ENCODE peak calls at places on chromosomes 4 and X, in five cellular contexts. L, C, K, S and T are unnamed samples.

GRCh38 chrX:126165721-126166401 is at the start of gene DCAF12L2:
- DNase-seq in S (no peak), C (no peak), K (no peak), L (peak; percentile 3), T (no peak)

GRCh38 chrX:65607070-65607742 is 60.2 kb upstream of the MSN start:
- DNase-seq in K (no peak), L (no peak), S (peak; percentile 17), C (no peak), T (no peak)

GRCh38 chr4:86117781-86118302 is 242.0 kb downstream of the MAPK10 start:
- DNase-seq in S (no peak), L (no peak), K (no peak), C (no peak), T (no peak)

GRCh38 chr4:84578540-84579409 is 4.2 kb upstream of the CDS1 start:
- DNase-seq in K (peak; percentile 32), L (no peak), C (no peak), S (peak; percentile 46), T (no peak)

GRCh38 chr4:2303686-2304320 is 41.9 kb upstream of the MXD4 start:
- DNase-seq in L (no peak), K (peak; percentile 29), S (no peak), C (no peak), T (no peak)

GRCh38 chrX:103378990-103379389 is 2.7 kb downstream of the BEX3 start:
- DNase-seq in L (no peak), K (no peak), S (no peak), C (no peak), T (no peak)

GRCh38 chr4:90159193-90159592 is 32.0 kb downstream of the CCSER1 start:
- DNase-seq in C (no peak), S (peak; percentile 38), K (no peak), L (no peak), T (no peak)

GRCh38 chr4:189600598-189601435 is 339.9 kb upstream of the FRG1 start:
- DNase-seq in L (no peak), K (no peak), C (no peak), S (peak; percentile 5), T (no peak)

GRCh38 chr4:6280365-6280996 is 10.8 kb downstream of the WFS1 start:
- DNase-seq in K (no peak), L (no peak), C (no peak), S (no peak), T (no peak)

GRCh38 chr4:64326507-64326906 is 82.7 kb downstream of the TECRL start:
- DNase-seq in C (no peak), S (no peak), K (no peak), L (no peak), T (no peak)

GRCh38 chr4:17324431-17324830 is 187.5 kb downstream of the QDPR start:
- DNase-seq in K (peak; percentile 30), L (peak; percentile 51), C (peak; percentile 26), S (peak; percentile 4), T (peak; percentile 19)

GRCh38 chr4:145805490-145805889 is 125.5 kb downstream of the C4orf51 start:
- DNase-seq in L (no peak), S (peak; percentile 56), C (no peak), K (no peak), T (no peak)

GRCh38 chr4:77453911-77454310 is 151.7 kb upstream of the CXCL13 start:
- DNase-seq in S (no peak), L (no peak), K (no peak), C (no peak), T (no peak)

GRCh38 chrX:111387470-111387869 is 24.5 kb downstream of the DCX start:
- DNase-seq in L (no peak), S (no peak), K (no peak), C (no peak), T (no peak)

GRCh38 chr4:145732001-145732400 is 52.1 kb downstream of the C4orf51 start:
- DNase-seq in K (no peak), S (no peak), L (no peak), C (no peak), T (no peak)

GRCh38 chr4:173509031-173510001 is 20.7 kb downstream of the HAND2 start:
- DNase-seq in C (no peak), K (peak; percentile 49), L (peak; percentile 49), S (no peak), T (no peak)

GRCh38 chrX:155747520-155747919 is 133.6 kb upstream of the VAMP7 start:
- DNase-seq in S (no peak), C (no peak), K (peak; percentile 73), L (no peak), T (no peak)

GRCh38 chr4:8131210-8131609 is 27.4 kb downstream of the ABLIM2 start:
- DNase-seq in C (no peak), K (no peak), S (no peak), L (no peak), T (no peak)

GRCh38 chrX:121958886-121959285 is 911.5 kb downstream of the GLUD2 start:
- DNase-seq in S (peak; percentile 40), C (no peak), K (no peak), L (no peak), T (no peak)

GRCh38 chrX:139187738-139188137 is 342.8 kb upstream of the F9 start:
- DNase-seq in S (no peak), C (no peak), L (no peak), K (no peak), T (no peak)

GRCh38 chr4:973431-974397 is at the start of gene DGKQ:
- DNase-seq in C (peak; percentile 83), L (peak; percentile 87), K (peak; percentile 89), S (peak; percentile 42), T (peak; percentile 87)

GRCh38 chr4:57131849-57132745 is 21.9 kb upstream of the IGFBP7 start:
- DNase-seq in L (no peak), C (no peak), K (no peak), S (peak; percentile 27), T (no peak)

GRCh38 chr4:30903493-30903892 is 183.3 kb downstream of the PCDH7 start:
- DNase-seq in C (no peak), S (no peak), K (no peak), L (no peak), T (no peak)

GRCh38 chrX:56994375-56995270 is 718 bp downstream of the SPIN3 start:
- DNase-seq in S (no peak), C (no peak), K (no peak), L (no peak), T (no peak)

GRCh38 chr4:572594-572993 is 3.5 kb downstream of the TMEM271 start:
- DNase-seq in K (no peak), L (no peak), C (no peak), S (no peak), T (no peak)

GRCh38 chr4:169745291-169745690 is 12.5 kb downstream of the HPF1 start:
- DNase-seq in C (no peak), K (no peak), L (no peak), S (no peak), T (no peak)

GRCh38 chr4:163161536-163162205 is 5.0 kb downstream of the NAF1 start:
- DNase-seq in C (no peak), L (peak; percentile 3), K (no peak), S (no peak), T (no peak)

GRCh38 chr4:93469560-93469959 is 359.0 kb upstream of the ATOH1 start:
- DNase-seq in K (no peak), S (no peak), C (no peak), L (no peak), T (no peak)

GRCh38 chr4:12146349-12146748 is 717.7 kb upstream of the HS3ST1 start:
- DNase-seq in K (no peak), S (no peak), L (no peak), C (no peak), T (no peak)

GRCh38 chr4:174365018-174365587 is 81.4 kb downstream of the CEP44 start:
- DNase-seq in K (no peak), S (peak; percentile 24), L (no peak), C (no peak), T (no peak)

GRCh38 chrX:133005038-133005437 is 46.6 kb upstream of the HS6ST2 start:
- DNase-seq in S (no peak), K (no peak), L (no peak), C (no peak), T (no peak)

GRCh38 chr4:54585321-54586000 is 72.3 kb upstream of the KIT start:
- DNase-seq in C (no peak), L (no peak), S (peak; percentile 72), K (no peak), T (no peak)

GRCh38 chrX:100829730-100830129 is 9.5 kb downstream of the CSTF2 start:
- DNase-seq in S (peak; percentile 25), C (no peak), L (peak; percentile 11), K (no peak), T (no peak)

GRCh38 chr4:123699823-123700822 is 303.5 kb downstream of the SPRY1 start:
- DNase-seq in C (no peak), S (peak; percentile 62), L (no peak), K (no peak), T (no peak)